ENCODE peak calls at places on chromosomes 3 and 15, in eight cellular contexts. I, Y, V, Z, W, O, E and J are unnamed samples.

GRCh38 chr3:157077565-157077991 is 82.4 kb downstream of the CCNL1 start:
- DNase-seq in I (no peak), Y (no peak), V (peak; percentile 43), Z (no peak), W (no peak), O (no peak), E (no peak), J (peak; percentile 41)

GRCh38 chr3:111712294-111713180 is 117.4 kb upstream of the ZBED2 start:
- DNase-seq in I (peak; percentile 91), Y (no peak), V (no peak), Z (no peak), W (no peak), O (no peak), E (peak; percentile 30), J (peak; percentile 90)

GRCh38 chr3:73422556-73422955 is 202.2 kb downstream of the PDZRN3 start:
- DNase-seq in I (no peak), Y (no peak), V (no peak), Z (no peak), W (no peak), O (no peak), E (no peak), J (no peak)

GRCh38 chr15:44195151-44195740 is at the start of gene FRMD5:
- DNase-seq in I (peak; percentile 97), Y (peak; percentile 99), V (peak; percentile 90), Z (peak; percentile 87), W (peak; percentile 74), O (peak; percentile 83), E (peak; percentile 93), J (peak; percentile 94)

GRCh38 chr15:67901922-67902321 is 62.1 kb upstream of the RNU6-1 start:
- DNase-seq in I (no peak), Y (no peak), V (no peak), Z (no peak), W (no peak), O (no peak), E (no peak), J (no peak)

GRCh38 chr3:53140575-53141467 is 10.6 kb upstream of the RFT1 start:
- DNase-seq in I (no peak), Y (peak; percentile 67), V (no peak), Z (no peak), W (no peak), O (no peak), E (no peak), J (peak; percentile 29)

GRCh38 chr3:66092175-66092990 is 53.7 kb upstream of the MAGI1 start:
- DNase-seq in I (no peak), Y (no peak), V (no peak), Z (no peak), W (no peak), O (no peak), E (no peak), J (no peak)

GRCh38 chr3:59654120-59654952 is 604.5 kb upstream of the CFAP20DC start:
- DNase-seq in I (no peak), Y (peak; percentile 78), V (peak; percentile 25), Z (no peak), W (no peak), O (no peak), E (peak; percentile 33), J (no peak)

GRCh38 chr3:42094128-42094527 is 3.0 kb downstream of the TRAK1 start:
- DNase-seq in I (no peak), Y (no peak), V (no peak), Z (no peak), W (no peak), O (no peak), E (no peak), J (no peak)

GRCh38 chr3:179613807-179614206 is 9.2 kb downstream of the NDUFB5 start:
- DNase-seq in I (no peak), Y (no peak), V (no peak), Z (no peak), W (no peak), O (no peak), E (no peak), J (peak; percentile 79)

GRCh38 chr3:55207744-55208143 is 279.4 kb downstream of the WNT5A start:
- DNase-seq in I (no peak), Y (no peak), V (no peak), Z (no peak), W (no peak), O (no peak), E (no peak), J (no peak)

GRCh38 chr15:81950841-81951414 is 94.9 kb downstream of the MEX3B start:
- DNase-seq in I (no peak), Y (no peak), V (no peak), Z (no peak), W (no peak), O (no peak), E (no peak), J (no peak)

GRCh38 chr15:72341361-72341760 is 21.4 kb upstream of the CELF6 start:
- DNase-seq in I (peak; percentile 24), Y (no peak), V (peak; percentile 11), Z (no peak), W (no peak), O (no peak), E (no peak), J (peak; percentile 15)

GRCh38 chr3:125289429-125289828 is 76.9 kb upstream of the SLC12A8 start:
- DNase-seq in I (no peak), Y (no peak), V (no peak), Z (no peak), W (no peak), O (no peak), E (no peak), J (no peak)

GRCh38 chr15:57557267-57557666 is 34.4 kb upstream of the MYZAP start:
- DNase-seq in I (peak; percentile 39), Y (no peak), V (no peak), Z (no peak), W (no peak), O (no peak), E (no peak), J (no peak)

GRCh38 chr3:164199982-164200823 is 878.1 kb downstream of the SI start:
- DNase-seq in I (no peak), Y (no peak), V (no peak), Z (no peak), W (no peak), O (no peak), E (no peak), J (no peak)